ENCODE peak calls at places on chromosome 15, in ten cellular contexts. One of them, this sample, is unnamed.

GRCh38 chr15:57384024-57384423 is 7.7 kb downstream of the CGNL1 start:
- DNase-seq in tibial artery: no peak
- DNase-seq in body of pancreas: peak; percentile 35
- DNase-seq in breast epithelium: no peak
- DNase-seq in neural progenitor cell: no peak
- DNase-seq in ovary: peak; percentile 40
- DNase-seq in dorsolateral prefrontal cortex: no peak
- DNase-seq in lower lobe of right lung: no peak
- DNase-seq in thyroid gland: peak; percentile 49
- DNase-seq in PC-3: no peak
- DNase-seq in this sample: no peak

GRCh38 chr15:101810905-101811304 is 1.1 kb upstream of the OR4F15 start:
- DNase-seq in breast epithelium: no peak
- DNase-seq in neural progenitor cell: peak; percentile 63
- DNase-seq in thyroid gland: no peak
- DNase-seq in PC-3: no peak
- DNase-seq in dorsolateral prefrontal cortex: no peak
- DNase-seq in body of pancreas: no peak
- DNase-seq in ovary: no peak
- DNase-seq in tibial artery: no peak
- DNase-seq in lower lobe of right lung: no peak
- DNase-seq in this sample: no peak

GRCh38 chr15:67880651-67881182 is 40.9 kb upstream of the RNU6-1 start:
- DNase-seq in ovary: no peak
- DNase-seq in PC-3: peak; percentile 52
- DNase-seq in tibial artery: peak; percentile 38
- DNase-seq in breast epithelium: no peak
- DNase-seq in body of pancreas: peak; percentile 21
- DNase-seq in neural progenitor cell: no peak
- DNase-seq in dorsolateral prefrontal cortex: no peak
- DNase-seq in thyroid gland: peak; percentile 69
- DNase-seq in lower lobe of right lung: no peak
- DNase-seq in this sample: no peak

GRCh38 chr15:87021771-87022170 is 942.1 kb downstream of the AGBL1 start:
- DNase-seq in dorsolateral prefrontal cortex: no peak
- DNase-seq in body of pancreas: no peak
- DNase-seq in thyroid gland: no peak
- DNase-seq in ovary: no peak
- DNase-seq in lower lobe of right lung: no peak
- DNase-seq in tibial artery: no peak
- DNase-seq in neural progenitor cell: no peak
- DNase-seq in breast epithelium: no peak
- DNase-seq in PC-3: no peak
- DNase-seq in this sample: no peak

GRCh38 chr15:59306520-59307163 is 66.0 kb downstream of the MYO1E start:
- DNase-seq in PC-3: peak; percentile 82
- DNase-seq in dorsolateral prefrontal cortex: no peak
- DNase-seq in lower lobe of right lung: no peak
- DNase-seq in ovary: no peak
- DNase-seq in thyroid gland: no peak
- DNase-seq in tibial artery: no peak
- DNase-seq in neural progenitor cell: no peak
- DNase-seq in breast epithelium: no peak
- DNase-seq in body of pancreas: no peak
- DNase-seq in this sample: no peak

GRCh38 chr15:55633731-55634130 is 45.6 kb upstream of the PYGO1 start:
- DNase-seq in breast epithelium: no peak
- DNase-seq in dorsolateral prefrontal cortex: no peak
- DNase-seq in neural progenitor cell: no peak
- DNase-seq in body of pancreas: no peak
- DNase-seq in thyroid gland: no peak
- DNase-seq in tibial artery: no peak
- DNase-seq in ovary: no peak
- DNase-seq in lower lobe of right lung: no peak
- DNase-seq in PC-3: no peak
- DNase-seq in this sample: no peak

GRCh38 chr15:55016225-55016624 is 180.5 kb downstream of the RSL24D1 start:
- DNase-seq in breast epithelium: no peak
- DNase-seq in tibial artery: no peak
- DNase-seq in body of pancreas: no peak
- DNase-seq in lower lobe of right lung: no peak
- DNase-seq in thyroid gland: no peak
- DNase-seq in dorsolateral prefrontal cortex: no peak
- DNase-seq in ovary: no peak
- DNase-seq in neural progenitor cell: no peak
- DNase-seq in PC-3: no peak
- DNase-seq in this sample: no peak

GRCh38 chr15:60973637-60974415 is 255.3 kb downstream of the RORA start:
- DNase-seq in lower lobe of right lung: no peak
- DNase-seq in thyroid gland: no peak
- DNase-seq in tibial artery: no peak
- DNase-seq in dorsolateral prefrontal cortex: no peak
- DNase-seq in PC-3: peak; percentile 18
- DNase-seq in body of pancreas: no peak
- DNase-seq in ovary: no peak
- DNase-seq in neural progenitor cell: peak; percentile 42
- DNase-seq in breast epithelium: no peak
- DNase-seq in this sample: no peak

GRCh38 chr15:95298729-95299128 is 1031.8 kb upstream of the NR2F2 start:
- DNase-seq in thyroid gland: no peak
- DNase-seq in dorsolateral prefrontal cortex: no peak
- DNase-seq in body of pancreas: no peak
- DNase-seq in lower lobe of right lung: no peak
- DNase-seq in tibial artery: no peak
- DNase-seq in breast epithelium: no peak
- DNase-seq in neural progenitor cell: no peak
- DNase-seq in PC-3: no peak
- DNase-seq in ovary: no peak
- DNase-seq in this sample: no peak

GRCh38 chr15:74278269-74278668 is 42.1 kb downstream of the CCDC33 start:
- DNase-seq in dorsolateral prefrontal cortex: no peak
- DNase-seq in ovary: no peak
- DNase-seq in PC-3: no peak
- DNase-seq in tibial artery: no peak
- DNase-seq in body of pancreas: no peak
- DNase-seq in lower lobe of right lung: no peak
- DNase-seq in neural progenitor cell: no peak
- DNase-seq in thyroid gland: no peak
- DNase-seq in breast epithelium: no peak
- DNase-seq in this sample: no peak

GRCh38 chr15:100330629-100331215 is 11.1 kb downstream of the ADAMTS17 start:
- DNase-seq in lower lobe of right lung: no peak
- DNase-seq in neural progenitor cell: no peak
- DNase-seq in body of pancreas: no peak
- DNase-seq in tibial artery: no peak
- DNase-seq in thyroid gland: no peak
- DNase-seq in ovary: no peak
- DNase-seq in breast epithelium: no peak
- DNase-seq in dorsolateral prefrontal cortex: no peak
- DNase-seq in PC-3: no peak
- DNase-seq in this sample: peak; percentile 41

GRCh38 chr15:27254016-27254415 is 283.0 kb downstream of the GABRG3 start:
- DNase-seq in lower lobe of right lung: no peak
- DNase-seq in neural progenitor cell: no peak
- DNase-seq in dorsolateral prefrontal cortex: no peak
- DNase-seq in tibial artery: no peak
- DNase-seq in breast epithelium: no peak
- DNase-seq in body of pancreas: no peak
- DNase-seq in PC-3: no peak
- DNase-seq in thyroid gland: peak; percentile 14
- DNase-seq in ovary: no peak
- DNase-seq in this sample: no peak

DNA sequence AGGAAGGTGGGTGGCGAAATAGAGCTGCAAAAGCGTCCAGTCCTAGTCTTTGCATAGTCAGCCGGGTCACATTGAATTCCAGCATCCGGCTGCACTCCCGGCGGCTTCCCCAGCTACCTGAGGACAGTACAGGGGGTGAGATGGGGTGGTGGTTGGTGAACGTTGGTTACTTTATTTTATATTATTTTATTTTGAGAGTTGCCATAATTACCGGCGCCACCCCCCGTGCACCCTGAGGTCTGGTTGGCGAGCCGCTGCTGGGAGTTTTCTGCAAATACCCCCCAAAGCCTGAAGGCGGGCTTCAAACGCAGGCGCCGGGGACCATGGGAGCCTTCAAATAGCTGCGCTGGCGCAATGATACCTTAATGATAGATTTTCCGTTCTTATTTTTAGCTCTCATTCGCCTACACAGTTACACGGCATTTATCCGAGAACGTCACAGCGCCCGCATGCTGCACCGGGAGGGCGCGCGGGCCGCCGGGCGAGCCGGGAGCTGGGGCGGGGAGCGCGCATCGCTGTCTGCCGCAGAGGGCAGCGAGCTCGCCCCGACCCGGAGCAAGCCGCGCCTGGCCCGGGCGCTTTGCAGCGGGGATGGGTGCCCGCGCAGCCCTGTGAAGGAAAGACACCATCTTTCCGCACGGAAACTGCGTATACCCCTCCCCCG is 756 bp upstream of the RASGRF1 start:
- DNase-seq in dorsolateral prefrontal cortex: no peak
- DNase-seq in thyroid gland: no peak
- DNase-seq in lower lobe of right lung: no peak
- DNase-seq in body of pancreas: no peak
- DNase-seq in breast epithelium: no peak
- DNase-seq in PC-3: no peak
- DNase-seq in tibial artery: no peak
- DNase-seq in neural progenitor cell: peak; percentile 75
- DNase-seq in ovary: no peak
- DNase-seq in this sample: peak; percentile 35
- H3K4me3 ChIP-seq in dorsolateral prefrontal cortex: peak overlapping the region; percentile 53
- H3K4me3 ChIP-seq in thyroid gland: no peak overlapping the region
- H3K4me3 ChIP-seq in lower lobe of right lung: peak overlapping the region; percentile 26
- H3K4me3 ChIP-seq in body of pancreas: no peak overlapping the region
- H3K4me3 ChIP-seq in breast epithelium: peak overlapping the region; percentile 60
- H3K4me3 ChIP-seq in PC-3: no peak overlapping the region
- H3K4me3 ChIP-seq in tibial artery: peak overlapping the region; percentile 20
- H3K4me3 ChIP-seq in neural progenitor cell: peak overlapping the region; percentile 52
- H3K4me3 ChIP-seq in ovary: no peak overlapping the region
- H3K4me3 ChIP-seq in this sample: peak overlapping the region; percentile 63

DNA sequence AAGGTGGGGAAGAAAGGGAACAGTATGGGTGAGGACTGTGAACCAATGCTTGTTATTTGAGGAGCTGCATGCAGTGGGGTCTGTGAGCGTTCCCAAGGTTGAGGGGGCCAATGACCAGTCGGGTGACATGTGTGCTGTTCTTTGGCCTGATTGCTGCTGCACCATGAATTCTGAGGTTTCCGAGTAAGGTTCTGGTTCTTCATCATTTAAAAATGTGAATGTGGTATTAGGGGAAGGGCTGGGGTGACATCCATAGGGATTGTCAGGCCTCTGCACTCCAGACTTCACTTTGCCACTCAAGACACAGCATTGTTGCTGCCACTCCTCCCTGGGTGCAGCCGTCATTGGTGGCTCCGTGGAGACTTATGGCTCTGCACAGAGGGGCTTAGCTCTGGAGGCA is 32.5 kb downstream of the ABHD17C start:
- DNase-seq in breast epithelium: no peak
- DNase-seq in PC-3: no peak
- DNase-seq in neural progenitor cell: no peak
- DNase-seq in tibial artery: no peak
- DNase-seq in ovary: no peak
- DNase-seq in body of pancreas: no peak
- DNase-seq in thyroid gland: no peak
- DNase-seq in dorsolateral prefrontal cortex: no peak
- DNase-seq in lower lobe of right lung: no peak
- DNase-seq in this sample: no peak
- H3K27ac ChIP-seq in breast epithelium: no peak overlapping the region
- H3K27ac ChIP-seq in PC-3: no peak overlapping the region
- H3K27ac ChIP-seq in neural progenitor cell: no peak overlapping the region
- H3K27ac ChIP-seq in tibial artery: no peak overlapping the region
- H3K27ac ChIP-seq in ovary: no peak overlapping the region
- H3K27ac ChIP-seq in body of pancreas: no peak overlapping the region
- H3K27ac ChIP-seq in thyroid gland: no peak overlapping the region
- H3K27ac ChIP-seq in dorsolateral prefrontal cortex: no peak overlapping the region
- H3K27ac ChIP-seq in lower lobe of right lung: peak overlapping the region; percentile 36
- H3K27ac ChIP-seq in this sample: no peak overlapping the region

GRCh38 chr15:51681303-51681963 is at the start of gene SCG3:
- DNase-seq in thyroid gland: peak; percentile 83
- DNase-seq in ovary: peak; percentile 62
- DNase-seq in PC-3: peak; percentile 55
- DNase-seq in neural progenitor cell: peak; percentile 97
- DNase-seq in tibial artery: peak; percentile 73
- DNase-seq in lower lobe of right lung: peak; percentile 88
- DNase-seq in breast epithelium: peak; percentile 61
- DNase-seq in body of pancreas: peak; percentile 86
- DNase-seq in dorsolateral prefrontal cortex: peak; percentile 85
- DNase-seq in this sample: peak; percentile 70
- H3K4me3 ChIP-seq in thyroid gland: no peak within 1 kb of the TSS
- H3K4me3 ChIP-seq in ovary: no peak within 1 kb of the TSS
- H3K4me3 ChIP-seq in PC-3: no peak within 1 kb of the TSS
- H3K4me3 ChIP-seq in neural progenitor cell: peak within 1 kb of the TSS; percentile 48
- H3K4me3 ChIP-seq in tibial artery: no peak within 1 kb of the TSS
- H3K4me3 ChIP-seq in lower lobe of right lung: peak within 1 kb of the TSS; percentile 6
- H3K4me3 ChIP-seq in breast epithelium: peak within 1 kb of the TSS; percentile 38
- H3K4me3 ChIP-seq in body of pancreas: peak within 1 kb of the TSS; percentile 4
- H3K4me3 ChIP-seq in dorsolateral prefrontal cortex: peak within 1 kb of the TSS; percentile 66
- H3K4me3 ChIP-seq in this sample: peak within 1 kb of the TSS; percentile 38

GRCh38 chr15:52100807-52101206 is 11.8 kb downstream of the BCL2L10 start:
- DNase-seq in body of pancreas: peak; percentile 47
- DNase-seq in breast epithelium: no peak
- DNase-seq in lower lobe of right lung: peak; percentile 82
- DNase-seq in neural progenitor cell: no peak
- DNase-seq in tibial artery: peak; percentile 82
- DNase-seq in PC-3: peak; percentile 81
- DNase-seq in dorsolateral prefrontal cortex: no peak
- DNase-seq in ovary: peak; percentile 79
- DNase-seq in thyroid gland: peak; percentile 41
- DNase-seq in this sample: no peak

GRCh38 chr15:52097176-52097575 is 15.4 kb downstream of the BCL2L10 start:
- DNase-seq in body of pancreas: no peak
- DNase-seq in tibial artery: no peak
- DNase-seq in thyroid gland: no peak
- DNase-seq in dorsolateral prefrontal cortex: no peak
- DNase-seq in ovary: no peak
- DNase-seq in breast epithelium: no peak
- DNase-seq in neural progenitor cell: no peak
- DNase-seq in PC-3: no peak
- DNase-seq in lower lobe of right lung: no peak
- DNase-seq in this sample: no peak

GRCh38 chr15:52101542-52102340 is 10.8 kb downstream of the BCL2L10 start:
- DNase-seq in ovary: no peak
- DNase-seq in lower lobe of right lung: no peak
- DNase-seq in PC-3: no peak
- DNase-seq in neural progenitor cell: no peak
- DNase-seq in dorsolateral prefrontal cortex: no peak
- DNase-seq in body of pancreas: no peak
- DNase-seq in tibial artery: no peak
- DNase-seq in breast epithelium: no peak
- DNase-seq in thyroid gland: no peak
- DNase-seq in this sample: no peak

GRCh38 chr15:52098328-52098727 is 14.2 kb downstream of the BCL2L10 start:
- DNase-seq in lower lobe of right lung: no peak
- DNase-seq in neural progenitor cell: no peak
- DNase-seq in breast epithelium: no peak
- DNase-seq in tibial artery: no peak
- DNase-seq in dorsolateral prefrontal cortex: no peak
- DNase-seq in ovary: no peak
- DNase-seq in body of pancreas: no peak
- DNase-seq in thyroid gland: no peak
- DNase-seq in PC-3: no peak
- DNase-seq in this sample: no peak

GRCh38 chr15:52099654-52100272 is 12.8 kb downstream of the BCL2L10 start:
- DNase-seq in ovary: no peak
- DNase-seq in thyroid gland: no peak
- DNase-seq in lower lobe of right lung: no peak
- DNase-seq in breast epithelium: no peak
- DNase-seq in tibial artery: no peak
- DNase-seq in neural progenitor cell: no peak
- DNase-seq in PC-3: no peak
- DNase-seq in dorsolateral prefrontal cortex: no peak
- DNase-seq in body of pancreas: no peak
- DNase-seq in this sample: no peak
- H3K27ac ChIP-seq in ovary: no peak overlapping the region
- H3K27ac ChIP-seq in thyroid gland: no peak overlapping the region
- H3K27ac ChIP-seq in lower lobe of right lung: no peak overlapping the region
- H3K27ac ChIP-seq in breast epithelium: no peak overlapping the region
- H3K27ac ChIP-seq in tibial artery: no peak overlapping the region
- H3K27ac ChIP-seq in neural progenitor cell: no peak overlapping the region
- H3K27ac ChIP-seq in PC-3: no peak overlapping the region
- H3K27ac ChIP-seq in dorsolateral prefrontal cortex: no peak overlapping the region
- H3K27ac ChIP-seq in body of pancreas: no peak overlapping the region
- H3K27ac ChIP-seq in this sample: no peak overlapping the region

This sample was measured in coronary artery.